ENCODE peak calls at places on chromosomes 11 and 22, in six cellular contexts. X, Q, D, L, V and F are unnamed samples.

GRCh38 chr11:59756496-59756840 is 1.3 kb downstream of the STX3 start:
- DNase-seq in V (no peak), D (no peak), Q (no peak), X (no peak), L (no peak), F (no peak)

GRCh38 chr22:38316340-38317236 is 645 bp downstream of the CSNK1E start:
- DNase-seq in Q (no peak), V (peak), D (peak), X (peak), L (no peak), F (no peak)

GRCh38 chr22:33917744-33918406 is 2.4 kb downstream of the LARGE1 start:
- DNase-seq in L (peak), V (peak), X (no peak), Q (peak), D (no peak), F (no peak)

GRCh38 chr22:48957987-48958321 is 869.7 kb downstream of the BRD1 start:
- DNase-seq in V (no peak), Q (no peak), L (no peak), X (no peak), D (no peak), F (no peak)

GRCh38 chr11:58577441-58578135 is 1.3 kb upstream of the ZFP91 start:
- DNase-seq in X (peak), Q (peak), V (no peak), D (peak), L (peak), F (peak)

GRCh38 chr11:32968541-32968940 is 47.1 kb upstream of the DEPDC7 start:
- DNase-seq in L (no peak), V (no peak), Q (no peak), X (no peak), D (no peak), F (no peak)

GRCh38 chr11:74442601-74443000 is 24.7 kb downstream of the KCNE3 start:
- DNase-seq in Q (no peak), V (no peak), L (no peak), D (no peak), X (no peak), F (no peak)

GRCh38 chr11:16791494-16791961 is 53.1 kb downstream of the C11orf58 start:
- DNase-seq in L (no peak), Q (peak), X (no peak), D (no peak), V (no peak), F (peak)

GRCh38 chr11:33819278-33819677 is 45.0 kb upstream of the FBXO3 start:
- DNase-seq in L (no peak), D (no peak), Q (no peak), V (no peak), X (no peak), F (no peak)

GRCh38 chr11:78069465-78069864 is 5.8 kb downstream of the THRSP start:
- DNase-seq in V (no peak), L (no peak), D (no peak), Q (no peak), X (no peak), F (no peak)

GRCh38 chr22:50625568-50626313 is 2.2 kb downstream of the ARSA start:
- DNase-seq in X (peak), D (no peak), L (no peak), V (peak), Q (no peak), F (no peak)
- TF ChIP-seq CTCF in X (peak), D (peak), L (no peak), V (no peak), Q (peak), F (no peak)

DNA sequence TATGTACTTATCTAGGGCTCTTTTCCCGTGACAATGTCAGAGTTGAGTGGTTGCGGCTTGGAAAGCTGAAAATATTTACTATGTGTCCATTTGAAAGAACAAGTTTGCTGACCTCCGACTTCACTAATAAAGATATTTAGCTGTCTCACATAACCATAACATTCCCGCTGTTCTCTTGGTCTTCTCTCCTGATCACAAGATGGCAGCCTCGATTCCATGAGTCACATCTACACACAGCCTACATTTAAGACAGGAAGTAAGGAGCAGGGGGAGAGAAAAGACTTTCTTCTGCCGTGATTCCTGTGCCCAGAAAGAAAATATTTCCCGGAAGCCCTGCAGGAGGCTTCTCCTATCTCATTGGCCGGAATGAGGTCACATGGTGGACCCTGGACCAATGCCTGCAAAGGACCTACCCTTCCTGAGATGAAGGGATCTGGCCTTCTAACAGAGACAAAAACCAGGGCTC is 47.4 kb upstream of the SYT13 start:
- DNase-seq in V (peak), Q (peak), L (no peak), X (peak), D (peak), F (no peak)
- TF ChIP-seq GABPA in V (no peak), Q (no peak), L (no peak), X (no peak), D (peak), F (no peak)

GRCh38 chr11:107969219-107969618 is 39.5 kb upstream of the CUL5 start:
- DNase-seq in D (peak), Q (no peak), L (no peak), V (peak), X (no peak), F (no peak)
- TF ChIP-seq CTCF in D (no peak), Q (no peak), L (no peak), V (no peak), X (peak), F (no peak)

GRCh38 chr11:76140912-76141574 is 65.3 kb downstream of the WNT11 start:
- DNase-seq in Q (no peak), V (no peak), X (no peak), L (no peak), D (no peak), F (no peak)
- TF ChIP-seq GABPA in Q (no peak), V (no peak), X (no peak), L (no peak), D (no peak), F (no peak)

DNA sequence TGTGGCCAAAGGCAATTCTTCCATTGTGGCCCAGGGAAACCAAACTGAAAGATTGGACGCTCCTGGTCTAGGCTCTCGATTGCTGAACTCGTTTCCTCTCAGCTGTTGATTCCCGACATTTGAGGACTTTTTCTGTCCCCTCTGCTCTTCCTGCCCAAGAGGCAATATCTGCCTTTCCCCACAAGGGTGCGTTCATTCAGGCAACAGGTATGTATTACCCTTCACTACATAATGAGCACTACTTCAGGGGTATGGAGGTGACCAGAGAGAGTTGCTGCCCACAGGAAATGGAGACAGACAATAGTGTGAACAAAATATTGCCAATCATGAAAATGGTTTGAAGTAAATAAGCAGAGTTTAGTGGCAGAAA is 8.2 kb downstream of the PTH start:
- DNase-seq in V (no peak), L (no peak), X (peak), D (peak), Q (peak), F (peak)
- TF ChIP-seq CTCF in V (no peak), L (peak), X (peak), D (peak), Q (peak), F (peak)

DNA sequence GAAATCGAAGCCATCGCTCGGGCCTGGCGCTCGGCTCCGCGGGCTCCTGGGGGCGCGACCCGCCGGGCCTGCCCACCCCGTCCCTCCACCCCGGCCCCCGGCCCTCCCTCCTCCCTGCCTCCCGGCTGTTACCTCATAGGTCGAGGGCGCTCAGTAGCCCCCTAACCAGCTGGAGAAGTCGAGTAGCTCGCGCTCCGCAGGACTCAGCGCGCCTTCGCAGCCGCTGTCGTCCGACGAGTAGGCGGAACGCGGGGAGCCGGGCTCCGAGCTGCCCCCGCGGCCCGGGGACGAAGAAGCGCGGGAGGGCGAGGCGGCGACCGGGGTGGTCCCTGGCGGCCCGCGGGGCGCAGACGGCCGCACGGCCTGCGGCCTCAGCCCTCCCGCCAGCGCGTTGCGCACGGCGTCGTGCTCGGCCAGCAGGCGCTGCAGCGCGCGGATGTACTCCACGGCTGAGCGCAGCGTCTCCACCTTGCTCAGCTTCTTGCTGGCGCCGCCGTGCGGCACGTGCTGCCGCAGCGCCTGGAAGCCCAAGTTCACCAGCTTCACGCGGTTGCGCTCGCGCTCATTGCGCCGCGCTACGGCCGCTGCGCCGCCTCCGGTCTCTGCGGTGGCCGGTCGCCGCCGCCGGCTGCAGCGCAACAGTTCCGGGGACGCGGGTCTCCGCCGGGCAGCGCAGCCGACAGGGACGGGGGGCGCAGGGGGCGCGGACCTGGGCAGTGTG is 627 bp downstream of the ASCL2 start:
- DNase-seq in L (no peak), D (peak), V (peak), Q (no peak), X (peak), F (peak)
- TF ChIP-seq GABPA in L (no peak), D (peak), V (no peak), Q (no peak), X (peak), F (no peak)

GRCh38 chr22:27686534-27686933 is 115.0 kb downstream of the MN1 start:
- DNase-seq in X (no peak), V (no peak), L (no peak), D (no peak), Q (peak), F (no peak)
- TF ChIP-seq CTCF in X (no peak), V (no peak), L (no peak), D (no peak), Q (no peak), F (no peak)